ENCODE peak calls at places on chromosomes 3 and 15, in nine cellular contexts. One of them, this sample, is unnamed.

GRCh38 chr3:4722103-4722502 is 229.0 kb downstream of the ITPR1 start:
- DNase-seq in mesendoderm: peak
- DNase-seq in transverse colon: peak
- DNase-seq in AG04449: no peak
- DNase-seq in fibroblast of the aortic adventitia: peak
- DNase-seq in CD4-positive, alpha-beta T cell: no peak
- DNase-seq in stimulated activated CD4-positive, alpha-beta T cell treated with anti-CD3 and anti-CD28 coated beads, Interleukin-12 subunit alpha, Interleukin-12 subunit beta, amount 100 ng/mL, for 4 hours: no peak
- DNase-seq in HFFc6: peak
- DNase-seq in NCI-H748 treated with DMSO at 0.1 percent for 48 hours: peak
- DNase-seq in this sample: no peak

GRCh38 chr15:66615175-66615495 is 49.3 kb upstream of the LCTL start:
- DNase-seq in fibroblast of the aortic adventitia: no peak
- DNase-seq in NCI-H748 treated with DMSO at 0.1 percent for 48 hours: no peak
- DNase-seq in HFFc6: no peak
- DNase-seq in transverse colon: no peak
- DNase-seq in CD4-positive, alpha-beta T cell: no peak
- DNase-seq in mesendoderm: no peak
- DNase-seq in AG04449: no peak
- DNase-seq in stimulated activated CD4-positive, alpha-beta T cell treated with anti-CD3 and anti-CD28 coated beads, Interleukin-12 subunit alpha, Interleukin-12 subunit beta, amount 100 ng/mL, for 4 hours: no peak
- DNase-seq in this sample: no peak

GRCh38 chr3:11390411-11391171 is 118.4 kb downstream of the ATG7 start:
- DNase-seq in fibroblast of the aortic adventitia: peak
- DNase-seq in CD4-positive, alpha-beta T cell: no peak
- DNase-seq in stimulated activated CD4-positive, alpha-beta T cell treated with anti-CD3 and anti-CD28 coated beads, Interleukin-12 subunit alpha, Interleukin-12 subunit beta, amount 100 ng/mL, for 4 hours: no peak
- DNase-seq in NCI-H748 treated with DMSO at 0.1 percent for 48 hours: no peak
- DNase-seq in mesendoderm: no peak
- DNase-seq in HFFc6: no peak
- DNase-seq in AG04449: no peak
- DNase-seq in transverse colon: no peak
- DNase-seq in this sample: no peak

GRCh38 chr3:9147215-9147895 is 102.1 kb downstream of the SRGAP3 start:
- DNase-seq in stimulated activated CD4-positive, alpha-beta T cell treated with anti-CD3 and anti-CD28 coated beads, Interleukin-12 subunit alpha, Interleukin-12 subunit beta, amount 100 ng/mL, for 4 hours: no peak
- DNase-seq in NCI-H748 treated with DMSO at 0.1 percent for 48 hours: no peak
- DNase-seq in HFFc6: no peak
- DNase-seq in transverse colon: no peak
- DNase-seq in fibroblast of the aortic adventitia: no peak
- DNase-seq in AG04449: no peak
- DNase-seq in mesendoderm: no peak
- DNase-seq in CD4-positive, alpha-beta T cell: no peak
- DNase-seq in this sample: no peak

GRCh38 chr3:57164606-57165573 is at the start of gene IL17RD:
- DNase-seq in CD4-positive, alpha-beta T cell: peak
- DNase-seq in stimulated activated CD4-positive, alpha-beta T cell treated with anti-CD3 and anti-CD28 coated beads, Interleukin-12 subunit alpha, Interleukin-12 subunit beta, amount 100 ng/mL, for 4 hours: peak
- DNase-seq in transverse colon: peak
- DNase-seq in AG04449: no peak
- DNase-seq in NCI-H748 treated with DMSO at 0.1 percent for 48 hours: peak
- DNase-seq in fibroblast of the aortic adventitia: peak
- DNase-seq in HFFc6: no peak
- DNase-seq in mesendoderm: peak
- DNase-seq in this sample: peak

GRCh38 chr3:122560680-122561079 is 3.4 kb downstream of the PARP9 start:
- DNase-seq in HFFc6: peak
- DNase-seq in CD4-positive, alpha-beta T cell: peak
- DNase-seq in AG04449: no peak
- DNase-seq in fibroblast of the aortic adventitia: peak
- DNase-seq in stimulated activated CD4-positive, alpha-beta T cell treated with anti-CD3 and anti-CD28 coated beads, Interleukin-12 subunit alpha, Interleukin-12 subunit beta, amount 100 ng/mL, for 4 hours: peak
- DNase-seq in mesendoderm: peak
- DNase-seq in transverse colon: peak
- DNase-seq in NCI-H748 treated with DMSO at 0.1 percent for 48 hours: no peak
- DNase-seq in this sample: peak

GRCh38 chr3:156509209-156510174 is 45.4 kb downstream of the SSR3 start:
- DNase-seq in HFFc6: peak
- DNase-seq in mesendoderm: peak
- DNase-seq in AG04449: no peak
- DNase-seq in NCI-H748 treated with DMSO at 0.1 percent for 48 hours: peak
- DNase-seq in CD4-positive, alpha-beta T cell: no peak
- DNase-seq in stimulated activated CD4-positive, alpha-beta T cell treated with anti-CD3 and anti-CD28 coated beads, Interleukin-12 subunit alpha, Interleukin-12 subunit beta, amount 100 ng/mL, for 4 hours: no peak
- DNase-seq in fibroblast of the aortic adventitia: peak
- DNase-seq in transverse colon: no peak
- DNase-seq in this sample: peak

GRCh38 chr3:146160233-146160963 is 586 bp downstream of the PLOD2 start:
- DNase-seq in CD4-positive, alpha-beta T cell: no peak
- DNase-seq in HFFc6: peak
- DNase-seq in fibroblast of the aortic adventitia: peak
- DNase-seq in transverse colon: peak
- DNase-seq in stimulated activated CD4-positive, alpha-beta T cell treated with anti-CD3 and anti-CD28 coated beads, Interleukin-12 subunit alpha, Interleukin-12 subunit beta, amount 100 ng/mL, for 4 hours: no peak
- DNase-seq in AG04449: no peak
- DNase-seq in mesendoderm: peak
- DNase-seq in NCI-H748 treated with DMSO at 0.1 percent for 48 hours: peak
- DNase-seq in this sample: peak

GRCh38 chr15:42404461-42405235 is 45.3 kb downstream of the CAPN3 start:
- DNase-seq in NCI-H748 treated with DMSO at 0.1 percent for 48 hours: no peak
- DNase-seq in HFFc6: no peak
- DNase-seq in stimulated activated CD4-positive, alpha-beta T cell treated with anti-CD3 and anti-CD28 coated beads, Interleukin-12 subunit alpha, Interleukin-12 subunit beta, amount 100 ng/mL, for 4 hours: no peak
- DNase-seq in fibroblast of the aortic adventitia: no peak
- DNase-seq in mesendoderm: peak
- DNase-seq in AG04449: no peak
- DNase-seq in CD4-positive, alpha-beta T cell: no peak
- DNase-seq in transverse colon: no peak
- DNase-seq in this sample: no peak

GRCh38 chr3:53156368-53156834 is 4.6 kb upstream of the PRKCD start:
- DNase-seq in AG04449: no peak
- DNase-seq in HFFc6: no peak
- DNase-seq in stimulated activated CD4-positive, alpha-beta T cell treated with anti-CD3 and anti-CD28 coated beads, Interleukin-12 subunit alpha, Interleukin-12 subunit beta, amount 100 ng/mL, for 4 hours: no peak
- DNase-seq in CD4-positive, alpha-beta T cell: no peak
- DNase-seq in transverse colon: peak
- DNase-seq in fibroblast of the aortic adventitia: no peak
- DNase-seq in NCI-H748 treated with DMSO at 0.1 percent for 48 hours: no peak
- DNase-seq in mesendoderm: peak
- DNase-seq in this sample: peak

GRCh38 chr3:124217542-124217941 is 225.6 kb upstream of the ROPN1 start:
- DNase-seq in stimulated activated CD4-positive, alpha-beta T cell treated with anti-CD3 and anti-CD28 coated beads, Interleukin-12 subunit alpha, Interleukin-12 subunit beta, amount 100 ng/mL, for 4 hours: no peak
- DNase-seq in AG04449: peak
- DNase-seq in CD4-positive, alpha-beta T cell: no peak
- DNase-seq in mesendoderm: peak
- DNase-seq in transverse colon: peak
- DNase-seq in NCI-H748 treated with DMSO at 0.1 percent for 48 hours: no peak
- DNase-seq in HFFc6: peak
- DNase-seq in fibroblast of the aortic adventitia: peak
- DNase-seq in this sample: peak

This sample was measured in H7.